ENCODE peak calls at places on chromosomes 13 and 19, in five cellular contexts. F is Karpas-422, Q is neural progenitor cell, P is neuronal stem cell, Y is PC-3. T is an unnamed sample.

GRCh38 chr13:39284801-39285388 is 246.6 kb downstream of the NHLRC3 start:
- DNase-seq in Y (no peak), F (no peak), Q (peak; percentile 15), P (no peak), T (no peak)

GRCh38 chr13:99626461-99627082 is 125.3 kb downstream of the TM9SF2 start:
- DNase-seq in Y (peak; percentile 68), P (no peak), F (no peak), Q (peak; percentile 18), T (no peak)

GRCh38 chr13:106532111-106532929 is 3.1 kb downstream of the EFNB2 start:
- DNase-seq in F (no peak), P (no peak), Y (peak; percentile 41), Q (peak; percentile 59), T (no peak)

GRCh38 chr13:112661291-112661690 is 28.5 kb upstream of the ATP11A start:
- DNase-seq in P (no peak), Q (no peak), Y (no peak), F (no peak), T (no peak)

GRCh38 chr13:32902898-32903297 is 113.3 kb upstream of the KL start:
- DNase-seq in Q (peak; percentile 18), F (no peak), P (no peak), Y (no peak), T (no peak)

GRCh38 chr13:110571897-110572777 is 10.6 kb upstream of the RAB20 start:
- DNase-seq in F (no peak), P (no peak), Q (no peak), Y (no peak), T (no peak)

GRCh38 chr19:35266149-35266903 is 2.4 kb upstream of the USF2 start:
- DNase-seq in Q (no peak), F (no peak), P (no peak), Y (no peak), T (no peak)

GRCh38 chr13:38577048-38577447 is 109.8 kb upstream of the FREM2 start:
- DNase-seq in Q (peak; percentile 32), F (no peak), Y (no peak), P (no peak), T (no peak)

GRCh38 chr13:49308104-49308875 is 60.6 kb downstream of the CDADC1 start:
- DNase-seq in F (no peak), P (no peak), Q (no peak), Y (no peak), T (no peak)

GRCh38 chr13:50357586-50358118 is 342.4 kb downstream of the KCNRG start:
- DNase-seq in Q (no peak), F (no peak), Y (peak; percentile 90), P (no peak), T (no peak)
- H3K9ac ChIP-seq in Q (no peak overlapping the region), F (no peak overlapping the region), Y (peak overlapping the region; percentile 36), P (no peak overlapping the region), T (no peak overlapping the region)

GRCh38 chr19:3136684-3137055 is 837 bp downstream of the GNA15 start:
- DNase-seq in P (no peak), Q (no peak), Y (no peak), F (no peak), T (no peak)
- H3K9ac ChIP-seq in P (no peak overlapping the region), Q (no peak overlapping the region), Y (no peak overlapping the region), F (no peak overlapping the region), T (no peak overlapping the region)

GRCh38 chr13:43368003-43368402 is 344.6 kb downstream of the DNAJC15 start:
- DNase-seq in F (no peak), Y (no peak), P (no peak), Q (no peak), T (no peak)
- H3K9ac ChIP-seq in F (peak overlapping the region; percentile 12), Y (no peak overlapping the region), P (no peak overlapping the region), Q (no peak overlapping the region), T (no peak overlapping the region)

GRCh38 chr19:1929051-1929742 is 11.8 kb upstream of the CSNK1G2 start:
- DNase-seq in Y (peak; percentile 76), F (peak; percentile 95), Q (peak; percentile 93), P (peak; percentile 81), T (peak; percentile 95)
- H3K9ac ChIP-seq in Y (peak overlapping the region; percentile 31), F (peak overlapping the region; percentile 33), Q (no peak overlapping the region), P (no peak overlapping the region), T (no peak overlapping the region)